ENCODE peak calls at places on chromosomes 3 and 15, in seven cellular contexts. W is NCI-H1436; G is NCI-H1105; U is astrocyte; L is D721Med; I is GM19239; A is stimulated activated CD4-positive, alpha-beta T cell treated with anti-CD3 and anti-CD28 coated beads, Interleukin-12 subunit alpha, Interleukin-12 subunit beta, amount 100 ng/mL, for 48 hours. S is an unnamed sample.

GRCh38 chr15:73560501-73561117 is 72.6 kb downstream of the NPTN start:
- DNase-seq in W (peak; percentile 65), G (peak; percentile 12), U (peak; percentile 42), L (no peak), I (no peak), A (peak; percentile 34), S (peak; percentile 34)

GRCh38 chr3:86792316-86792715 is 198.6 kb downstream of the VGLL3 start:
- DNase-seq in W (no peak), G (no peak), U (peak; percentile 66), L (no peak), I (no peak), A (no peak), S (no peak)

GRCh38 chr3:55160241-55160877 is 232.5 kb upstream of the LRTM1 start:
- DNase-seq in W (no peak), G (no peak), U (peak; percentile 100), L (no peak), I (no peak), A (no peak), S (peak; percentile 61)

GRCh38 chr15:85743392-85744045 is 51.2 kb downstream of the KLHL25 start:
- DNase-seq in W (no peak), G (no peak), U (no peak), L (no peak), I (no peak), A (no peak), S (no peak)

GRCh38 chr3:66195347-66195783 is 25.4 kb upstream of the SLC25A26 start:
- DNase-seq in W (no peak), G (peak; percentile 71), U (peak; percentile 30), L (peak; percentile 75), I (no peak), A (no peak), S (no peak)

GRCh38 chr3:53490131-53490474 is 4.3 kb upstream of the CACNA1D start:
- DNase-seq in W (no peak), G (no peak), U (no peak), L (no peak), I (no peak), A (no peak), S (no peak)

GRCh38 chr3:130462089-130462488 is 54.9 kb upstream of the COL6A6 start:
- DNase-seq in W (no peak), G (no peak), U (no peak), L (no peak), I (no peak), A (no peak), S (no peak)

GRCh38 chr15:74489518-74490338 is 28.8 kb upstream of the UBL7 start:
- DNase-seq in W (peak; percentile 79), G (no peak), U (peak; percentile 24), L (no peak), I (peak; percentile 75), A (peak; percentile 70), S (peak; percentile 56)

GRCh38 chr3:136070953-136071949 is 105.7 kb downstream of the PPP2R3A start:
- DNase-seq in W (no peak), G (no peak), U (peak; percentile 32), L (no peak), I (no peak), A (no peak), S (no peak)

GRCh38 chr15:84611631-84612030 is 10.8 kb downstream of the ZSCAN2 start:
- DNase-seq in W (no peak), G (no peak), U (peak; percentile 29), L (no peak), I (no peak), A (no peak), S (no peak)